ENCODE peak calls at places on chromosomes 2 and 18, in ten cellular contexts. A is mesendoderm; R is effector memory CD4-positive, alpha-beta T cell; O is small intestine; K is MM.1S; X is SJCRH30; F is H9; I is vagina; G is gastrocnemius medialis; Z is body of pancreas. B is an unnamed sample.

GRCh38 chr2:187360286-187360685 is 87.8 kb downstream of the CALCRL start:
- DNase-seq in X (no peak), I (no peak), G (no peak), F (no peak), R (no peak), O (no peak), Z (no peak), K (no peak), A (no peak), B (no peak)

GRCh38 chr2:96954490-96954846 is 31.9 kb downstream of the FAM178B start:
- DNase-seq in X (no peak), F (no peak), R (no peak), O (no peak), A (no peak), Z (no peak), K (peak; percentile 42), I (no peak), G (no peak), B (no peak)

GRCh38 chr18:31645411-31645810 is 39.0 kb downstream of the B4GALT6 start:
- DNase-seq in A (no peak), O (no peak), G (no peak), Z (no peak), R (no peak), F (no peak), K (no peak), I (no peak), X (no peak), B (no peak)

GRCh38 chr2:223051580-223052375 is at the start of gene KCNE4:
- DNase-seq in F (no peak), A (no peak), G (no peak), R (no peak), X (no peak), Z (no peak), O (peak; percentile 36), K (no peak), I (no peak), B (no peak)

GRCh38 chr2:239287461-239287860 is 113.4 kb downstream of the HDAC4 start:
- DNase-seq in R (no peak), Z (no peak), A (no peak), G (no peak), K (no peak), X (no peak), I (no peak), O (no peak), F (no peak), B (no peak)

GRCh38 chr18:506264-506663 is 5.8 kb upstream of the COLEC12 start:
- DNase-seq in F (no peak), X (no peak), O (no peak), Z (no peak), R (no peak), K (no peak), A (peak; percentile 66), G (no peak), I (no peak), B (no peak)

GRCh38 chr18:69677595-69677994 is 270.1 kb downstream of the CD226 start:
- DNase-seq in Z (no peak), X (no peak), I (no peak), K (no peak), F (no peak), R (no peak), O (no peak), G (no peak), A (no peak), B (no peak)

GRCh38 chr2:17815466-17816184 is 635 bp upstream of the MSGN1 start:
- DNase-seq in F (peak; percentile 36), X (no peak), I (no peak), K (no peak), Z (no peak), A (peak; percentile 32), G (no peak), R (no peak), O (no peak), B (no peak)

GRCh38 chr2:173648816-173649215 is 294.1 kb downstream of the CDCA7 start:
- DNase-seq in F (no peak), O (no peak), X (no peak), R (no peak), K (no peak), I (no peak), Z (no peak), A (no peak), G (no peak), B (no peak)

GRCh38 chr18:68494802-68495560 is 219.9 kb downstream of the TMX3 start:
- DNase-seq in G (no peak), F (no peak), I (no peak), X (peak; percentile 88), R (no peak), K (no peak), A (peak; percentile 31), Z (no peak), O (no peak), B (no peak)

GRCh38 chr18:68484241-68484640 is 230.7 kb downstream of the TMX3 start:
- DNase-seq in G (no peak), A (no peak), X (no peak), K (no peak), I (no peak), Z (no peak), F (no peak), O (no peak), R (no peak), B (no peak)

DNA sequence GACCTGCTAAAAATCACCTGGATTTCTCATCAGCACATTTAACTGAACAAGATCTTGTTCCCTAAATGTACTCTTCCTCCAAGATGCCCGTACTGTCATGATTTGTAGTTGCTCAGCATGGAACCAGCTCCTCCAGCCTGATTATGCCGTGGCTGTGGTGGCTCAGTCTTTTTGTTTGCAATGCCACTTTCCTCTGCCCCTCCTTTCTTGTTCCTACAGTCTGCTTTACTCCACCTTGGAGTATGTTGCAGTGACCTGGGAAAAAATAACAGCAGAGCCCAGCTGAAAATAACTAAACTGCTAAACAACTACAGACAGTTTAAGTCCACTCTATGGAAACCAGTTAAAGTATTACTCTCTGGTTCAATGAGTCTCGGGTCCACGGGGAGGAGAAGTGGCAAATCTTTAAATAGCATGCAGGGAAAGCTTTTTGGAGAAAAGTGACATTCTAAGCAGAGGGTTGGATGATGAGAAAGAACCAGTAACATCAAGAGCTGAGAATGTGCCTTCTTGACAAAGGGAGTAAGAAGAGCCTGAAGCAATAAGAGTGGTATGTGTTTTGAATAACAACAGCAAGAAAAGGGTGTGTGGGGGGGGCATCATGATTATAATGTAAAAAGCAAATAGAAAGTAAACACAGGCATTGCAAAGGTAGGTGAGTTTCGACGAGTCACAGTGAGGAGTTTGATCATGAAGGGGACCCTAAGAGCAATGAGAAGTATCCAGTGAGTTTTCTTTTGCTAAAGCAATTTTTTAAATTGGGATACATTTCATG is 225.7 kb downstream of the TMX3 start:
- DNase-seq in K (no peak), R (no peak), A (peak; percentile 67), O (no peak), G (no peak), X (no peak), F (peak; percentile 52), I (no peak), Z (no peak), B (no peak)
- H3K27me3 ChIP-seq in K (no peaks in the 10 kb centered on the region), R (no peaks in the 10 kb centered on the region), A (no peaks in the 10 kb centered on the region), O (no peaks in the 10 kb centered on the region), G (no peaks in the 10 kb centered on the region), X (no peaks in the 10 kb centered on the region), F (no peaks in the 10 kb centered on the region), I (no peaks in the 10 kb centered on the region), Z (no peaks in the 10 kb centered on the region), B (no peaks in the 10 kb centered on the region)

GRCh38 chr2:134246154-134246874 is 7.6 kb upstream of the MGAT5 start:
- DNase-seq in G (no peak), I (no peak), Z (no peak), O (peak; percentile 73), F (no peak), X (peak; percentile 74), A (no peak), K (no peak), R (no peak), B (no peak)
- H3K4me1 ChIP-seq in G (peaks cover 6% of the 10 kb centered on the region), I (peaks cover 14% of the 10 kb centered on the region), Z (peaks cover 8% of the 10 kb centered on the region), O (peaks cover 9% of the 10 kb centered on the region), F (peaks cover 2% of the 10 kb centered on the region), X (peaks cover 14% of the 10 kb centered on the region), A (peaks cover 11% of the 10 kb centered on the region), K (peaks cover 62% of the 10 kb centered on the region), R (peaks cover 70% of the 10 kb centered on the region), B (peaks cover 92% of the 10 kb centered on the region)

GRCh38 chr2:8628179-8628869 is 53.5 kb upstream of the ID2 start:
- DNase-seq in K (no peak), R (no peak), A (peak; percentile 74), G (no peak), O (peak; percentile 42), X (no peak), F (peak; percentile 62), I (no peak), Z (no peak), B (no peak)

GRCh38 chr2:8626572-8626971 is 55.3 kb upstream of the ID2 start:
- DNase-seq in F (no peak), A (no peak), Z (no peak), R (no peak), K (no peak), O (no peak), I (no peak), X (no peak), G (no peak), B (no peak)

GRCh38 chr2:8627692-8628085 is 54.2 kb upstream of the ID2 start:
- DNase-seq in A (no peak), R (no peak), I (no peak), K (no peak), G (no peak), Z (no peak), F (no peak), X (no peak), O (peak; percentile 96), B (no peak)

GRCh38 chr2:8625399-8626283 is 56.2 kb upstream of the ID2 start:
- DNase-seq in R (no peak), Z (no peak), F (no peak), X (no peak), I (no peak), G (no peak), K (no peak), A (no peak), O (peak; percentile 33), B (no peak)

DNA sequence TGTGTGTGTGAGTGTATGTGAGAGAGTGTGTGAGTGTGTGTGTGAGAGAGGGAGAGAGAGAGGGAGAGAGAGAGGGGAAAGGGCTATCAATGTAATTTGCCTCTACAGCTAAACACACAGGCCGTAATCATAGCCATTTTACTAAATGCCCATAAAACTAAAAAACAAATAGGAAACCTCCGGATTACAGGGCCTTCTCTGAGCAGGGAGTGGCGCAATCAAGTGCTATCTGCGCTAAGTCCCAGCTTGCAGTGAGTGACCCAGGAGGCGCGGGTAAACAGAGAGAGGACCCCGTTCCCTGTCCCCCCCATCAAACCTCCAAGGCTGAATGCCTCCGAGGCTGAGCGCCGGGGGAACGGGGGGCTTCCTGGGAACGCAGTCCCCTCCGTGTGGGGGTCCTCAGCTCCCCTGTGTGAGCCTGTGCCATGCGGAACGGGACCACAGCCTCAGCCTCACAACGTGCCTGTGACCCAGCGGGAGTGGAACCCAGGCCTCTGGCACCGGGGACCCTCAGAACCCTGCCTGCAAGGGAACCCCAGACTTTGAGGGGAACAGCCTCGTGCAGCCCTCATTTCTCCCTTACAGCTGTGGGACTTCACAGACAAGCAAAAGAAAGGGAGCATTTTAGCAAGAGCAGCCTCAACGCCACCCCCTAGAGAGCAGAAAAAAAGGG is 54.7 kb upstream of the ID2 start:
- DNase-seq in X (no peak), G (no peak), O (peak; percentile 58), I (no peak), F (no peak), A (no peak), K (no peak), R (no peak), Z (no peak), B (no peak)
- H3K27me3 ChIP-seq in X (peaks cover 10% of the 10 kb centered on the region), G (no peaks in the 10 kb centered on the region), O (no peaks in the 10 kb centered on the region), I (no peaks in the 10 kb centered on the region), F (no peaks in the 10 kb centered on the region), A (no peaks in the 10 kb centered on the region), K (no peaks in the 10 kb centered on the region), R (no peaks in the 10 kb centered on the region), Z (no peaks in the 10 kb centered on the region), B (no peaks in the 10 kb centered on the region)

GRCh38 chr2:217848351-217848957 is 154.3 kb downstream of the TNS1 start:
- DNase-seq in Z (no peak), R (no peak), O (no peak), K (no peak), G (no peak), X (no peak), I (no peak), A (no peak), F (no peak), B (no peak)
- H3K4me1 ChIP-seq in Z (peaks cover 35% of the 10 kb centered on the region), R (no peaks in the 10 kb centered on the region), O (no peaks in the 10 kb centered on the region), K (no peaks in the 10 kb centered on the region), G (peaks cover 94% of the 10 kb centered on the region), X (peaks cover 12% of the 10 kb centered on the region), I (peaks cover 74% of the 10 kb centered on the region), A (no peaks in the 10 kb centered on the region), F (no peaks in the 10 kb centered on the region), B (peaks cover 99% of the 10 kb centered on the region)

B was measured in left ventricle myocardium inferior.